ENCODE peak calls at places on chromosomes 16 and 17, in five cellular contexts. X, J, T, I and H are unnamed samples.
A peak's percentile ranks its signal among the peaks of the same experiment; 100 is the strongest.

GRCh38 chr17:72691601-72692000 is 400.9 kb downstream of the SLC39A11 start:
- DNase-seq in X (peak; percentile 81), J (no peak), T (no peak), I (no peak), H (no peak)

GRCh38 chr16:54066451-54067056 is 220.0 kb downstream of the IRX3 start:
- DNase-seq in X (no peak), J (no peak), T (no peak), I (no peak), H (no peak)

GRCh38 chr16:56298948-56299602 is 107.8 kb downstream of the GNAO1 start:
- DNase-seq in X (no peak), J (no peak), T (no peak), I (peak; percentile 66), H (no peak)

GRCh38 chr17:5042152-5043022 is 7.2 kb upstream of the SLC52A1 start:
- DNase-seq in X (no peak), J (no peak), T (no peak), I (no peak), H (no peak)

GRCh38 chr17:17498606-17499301 is 2.6 kb upstream of the RASD1 start:
- DNase-seq in X (no peak), J (no peak), T (no peak), I (no peak), H (no peak)

GRCh38 chr17:79549111-79549915 is 61.5 kb downstream of the RBFOX3 start:
- DNase-seq in X (no peak), J (no peak), T (no peak), I (peak; percentile 18), H (peak; percentile 73)

GRCh38 chr17:59793249-59793648 is 85.8 kb downstream of the VMP1 start:
- DNase-seq in X (no peak), J (no peak), T (no peak), I (no peak), H (no peak)

GRCh38 chr17:73589096-73589980 is 54.9 kb downstream of the SDK2 start:
- DNase-seq in X (no peak), J (no peak), T (no peak), I (no peak), H (peak; percentile 78)

GRCh38 chr17:72634621-72635020 is 457.9 kb downstream of the SLC39A11 start:
- DNase-seq in X (no peak), J (no peak), T (peak; percentile 52), I (no peak), H (no peak)

GRCh38 chr16:78122774-78123315 is 23.4 kb downstream of the WWOX start:
- DNase-seq in X (peak; percentile 9), J (peak; percentile 58), T (peak; percentile 76), I (peak; percentile 56), H (peak; percentile 47)

GRCh38 chr17:72011561-72011960 is 109.3 kb upstream of the SOX9 start:
- DNase-seq in X (no peak), J (no peak), T (no peak), I (no peak), H (no peak)

GRCh38 chr17:37391146-37391545 is 15.4 kb downstream of the C17orf78 start:
- DNase-seq in X (no peak), J (no peak), T (no peak), I (no peak), H (no peak)

GRCh38 chr17:48613862-48614694 is 1.0 kb downstream of the HOXB8 start:
- DNase-seq in X (no peak), J (no peak), T (peak; percentile 31), I (no peak), H (peak; percentile 73)

GRCh38 chr17:45964634-45965033 is 34.4 kb upstream of the STH start:
- DNase-seq in X (no peak), J (no peak), T (no peak), I (no peak), H (no peak)

GRCh38 chr17:17403899-17404576 is 72.8 kb upstream of the MED9 start:
- DNase-seq in X (no peak), J (peak; percentile 75), T (peak; percentile 97), I (peak; percentile 79), H (peak; percentile 58)

GRCh38 chr16:88665148-88665547 is 2.3 kb upstream of the MVD start:
- DNase-seq in X (no peak), J (no peak), T (peak; percentile 35), I (no peak), H (no peak)

GRCh38 chr17:58200024-58200633 is 7.6 kb downstream of the EPX start:
- DNase-seq in X (no peak), J (peak; percentile 33), T (peak; percentile 42), I (peak; percentile 89), H (peak; percentile 91)

GRCh38 chr17:72826602-72827001 is 265.9 kb downstream of the SLC39A11 start:
- DNase-seq in X (peak; percentile 24), J (no peak), T (no peak), I (no peak), H (no peak)